ENCODE peak calls at places on chromosomes 2 and 18, in nine cellular contexts. U, B, G, E, X, N, J, Q and M are unnamed samples.

GRCh38 chr2:127909019-127909418 is 23.3 kb upstream of the AMMECR1L start:
- DNase-seq in G (no peak), Q (peak; percentile 27), B (no peak), E (peak; percentile 41), J (no peak), X (no peak), U (no peak), N (no peak), M (no peak)

GRCh38 chr2:71779306-71779855 is 326.0 kb downstream of the DYSF start:
- DNase-seq in G (peak; percentile 80), E (no peak), N (no peak), U (no peak), B (no peak), X (no peak), Q (no peak), J (peak; percentile 88), M (no peak)

GRCh38 chr2:714005-714741 is 37.0 kb upstream of the TMEM18 start:
- DNase-seq in N (no peak), G (peak; percentile 59), Q (peak; percentile 69), J (peak; percentile 51), U (peak; percentile 12), X (peak; percentile 3), B (no peak), E (peak; percentile 49), M (no peak)

GRCh38 chr2:224055101-224055500 is 16.0 kb upstream of the SERPINE2 start:
- DNase-seq in U (no peak), E (no peak), G (peak; percentile 30), Q (no peak), J (peak; percentile 51), N (no peak), X (no peak), B (no peak), M (no peak)

GRCh38 chr2:43212931-43213330 is 13.5 kb downstream of the ZFP36L2 start:
- DNase-seq in B (no peak), N (no peak), X (no peak), G (no peak), Q (peak; percentile 56), J (no peak), U (no peak), E (no peak), M (no peak)

GRCh38 chr2:227990937-227991336 is 119.5 kb downstream of the DAW1 start:
- DNase-seq in Q (no peak), U (no peak), B (no peak), X (no peak), J (no peak), N (no peak), G (no peak), E (no peak), M (no peak)

GRCh38 chr2:223797811-223798721 is 39.3 kb downstream of the AP1S3 start:
- DNase-seq in U (no peak), N (no peak), X (no peak), J (peak; percentile 58), B (no peak), E (no peak), G (peak; percentile 71), Q (no peak), M (no peak)

GRCh38 chr2:66581461-66582363 is 146.8 kb downstream of the MEIS1 start:
- DNase-seq in N (no peak), E (no peak), G (no peak), U (no peak), X (no peak), Q (no peak), J (no peak), B (no peak), M (no peak)

GRCh38 chr2:154704991-154705390 is 6.5 kb downstream of the KCNJ3 start:
- DNase-seq in J (no peak), B (no peak), U (no peak), X (no peak), E (no peak), N (no peak), G (no peak), Q (no peak), M (no peak)

GRCh38 chr2:132652501-132652900 is 17.5 kb downstream of the LYPD1 start:
- DNase-seq in Q (no peak), J (no peak), N (no peak), U (no peak), X (no peak), E (no peak), B (no peak), G (no peak), M (no peak)

GRCh38 chr2:132646805-132647115 is 23.2 kb downstream of the LYPD1 start:
- DNase-seq in E (no peak), G (no peak), J (no peak), X (no peak), B (no peak), U (no peak), N (no peak), Q (no peak), M (no peak)

GRCh38 chr2:132654968-132655367 is 15.0 kb downstream of the LYPD1 start:
- DNase-seq in Q (no peak), J (no peak), E (no peak), N (no peak), B (no peak), X (no peak), G (no peak), U (no peak), M (no peak)

GRCh38 chr2:132656213-132656612 is 13.8 kb downstream of the LYPD1 start:
- DNase-seq in J (no peak), N (no peak), B (no peak), G (no peak), U (no peak), E (no peak), Q (no peak), X (no peak), M (no peak)

GRCh38 chr2:132651115-132652099 is 18.6 kb downstream of the LYPD1 start:
- DNase-seq in U (no peak), X (no peak), J (peak; percentile 57), Q (no peak), N (no peak), B (no peak), E (no peak), G (peak; percentile 81), M (no peak)
- TF ChIP-seq CTCF in U (peak; percentile 63), X (no peak), J (peak; percentile 62), Q (peak; percentile 24), N (no peak), B (no peak), E (no peak), G (peak; percentile 91), M (no peak)

DNA sequence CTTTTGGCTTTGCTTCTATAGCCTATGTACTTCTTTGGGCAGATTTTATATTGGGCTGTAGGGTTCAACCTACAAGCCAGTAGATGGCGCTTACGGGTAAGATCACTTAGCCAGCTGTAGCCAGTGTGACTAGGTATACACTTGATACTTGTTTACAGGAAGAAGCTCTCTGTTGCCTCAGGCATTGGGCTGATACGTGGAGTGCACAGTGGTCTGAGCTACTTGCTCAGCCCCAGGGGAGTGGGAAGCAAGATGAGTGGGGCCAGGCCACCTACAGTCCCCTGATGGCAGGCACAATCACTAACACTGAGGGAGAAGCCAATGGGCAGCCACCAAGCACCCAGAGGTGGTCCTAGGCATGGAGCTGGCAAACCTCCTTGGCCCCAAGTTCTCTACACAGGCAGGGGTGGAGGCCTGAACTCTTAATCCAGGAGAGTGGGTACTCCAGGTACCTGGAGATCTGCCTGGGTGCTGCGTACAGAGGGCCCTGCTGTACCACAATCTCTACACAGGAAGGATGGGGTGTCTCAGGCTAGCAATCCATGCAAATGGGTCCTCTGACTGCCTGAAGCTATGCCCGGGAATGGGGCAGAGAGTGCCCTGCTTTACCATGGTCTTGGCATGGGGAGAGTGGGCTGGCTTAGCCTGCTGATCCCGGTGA is 122.2 kb downstream of the NCOA1 start:
- DNase-seq in N (no peak), U (peak; percentile 27), X (no peak), J (peak; percentile 72), E (peak; percentile 30), B (no peak), G (peak; percentile 79), Q (no peak), M (peak; percentile 51)
- TF ChIP-seq CTCF in N (no peak), U (peak; percentile 45), X (peak; percentile 23), J (peak; percentile 63), E (peak; percentile 43), B (no peak), G (peak; percentile 69), Q (no peak), M (peak; percentile 75)

DNA sequence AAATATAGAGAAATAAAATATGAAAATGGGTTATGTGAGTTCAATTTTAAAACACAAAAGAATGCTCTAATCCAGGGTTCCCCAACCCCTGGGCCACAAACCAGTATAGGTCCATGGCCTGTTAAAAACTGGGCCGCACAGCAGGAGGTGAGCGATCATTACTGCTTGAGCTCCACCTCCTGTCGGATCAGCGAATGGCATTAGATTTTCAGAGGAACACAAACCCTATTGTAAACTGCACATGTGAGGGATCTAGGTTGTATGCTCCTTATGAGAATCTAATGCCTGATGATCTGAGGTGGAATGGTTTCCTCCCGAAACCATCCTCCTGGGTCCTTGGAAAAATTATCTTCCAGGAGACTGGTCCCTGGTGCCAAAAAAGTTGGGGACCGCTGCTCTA is 34.7 kb downstream of the TTR start:
- DNase-seq in J (no peak), E (no peak), Q (no peak), G (no peak), N (no peak), X (no peak), U (no peak), B (no peak), M (no peak)
- TF ChIP-seq CTCF in J (no peak), E (no peak), Q (no peak), G (no peak), N (no peak), X (no peak), U (no peak), B (no peak), M (no peak)

GRCh38 chr2:64582774-64583340 is 58.7 kb downstream of the AFTPH start:
- DNase-seq in J (no peak), Q (no peak), E (no peak), U (no peak), N (no peak), X (no peak), B (no peak), G (no peak), M (no peak)

GRCh38 chr2:64581777-64582539 is 57.8 kb downstream of the AFTPH start:
- DNase-seq in X (no peak), J (no peak), E (no peak), Q (no peak), N (no peak), B (no peak), U (no peak), G (no peak), M (no peak)

GRCh38 chr2:64591188-64591587 is 62.5 kb downstream of the SERTAD2 start:
- DNase-seq in X (no peak), G (no peak), Q (no peak), N (no peak), E (no peak), J (no peak), U (no peak), B (no peak), M (no peak)

GRCh38 chr2:64586054-64586453 is 61.9 kb downstream of the AFTPH start:
- DNase-seq in U (no peak), Q (no peak), J (no peak), N (no peak), E (no peak), B (no peak), X (no peak), G (no peak), M (no peak)

DNA sequence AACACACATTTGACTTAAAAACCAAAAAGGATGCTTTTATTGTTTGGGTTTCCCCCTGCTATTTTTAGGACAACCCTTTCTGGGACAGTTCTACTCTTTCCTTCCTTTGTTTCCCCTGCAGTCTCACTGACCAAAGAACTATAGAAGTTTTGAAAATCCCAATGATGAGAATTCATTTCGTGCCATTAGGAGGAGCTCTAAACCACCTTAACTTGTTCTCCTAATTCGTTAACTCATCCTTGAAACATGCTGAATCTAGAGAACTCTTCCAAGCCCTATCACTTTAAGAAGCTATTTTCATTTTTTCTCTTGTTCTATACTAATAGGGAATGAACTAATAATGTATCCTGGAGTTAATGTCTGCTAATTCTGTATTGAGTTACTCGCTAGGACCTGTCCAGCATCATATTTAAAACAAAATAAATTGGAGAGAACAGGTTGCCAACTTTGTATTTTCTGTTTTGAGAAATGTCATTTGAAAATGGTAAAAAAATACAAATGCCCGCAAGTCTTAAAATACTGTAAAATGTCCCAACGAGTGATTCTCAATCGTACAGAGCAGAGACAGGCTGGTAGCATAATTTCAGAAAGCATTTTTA is 62.9 kb downstream of the AFTPH start:
- DNase-seq in B (no peak), J (peak; percentile 70), X (no peak), Q (no peak), G (peak; percentile 77), U (peak; percentile 31), E (no peak), N (no peak), M (no peak)
- TF ChIP-seq CTCF in B (peak; percentile 67), J (peak; percentile 70), X (peak; percentile 87), Q (peak; percentile 30), G (peak; percentile 77), U (peak; percentile 69), E (peak; percentile 39), N (peak; percentile 59), M (peak; percentile 75)